ENCODE peak calls at places on chromosome 5, in four cellular contexts. W, F, V and O are unnamed samples.

GRCh38 chr5:108924457-108924961 is 176.8 kb downstream of the FER start:
- DNase-seq in W (no peak), F (no peak), V (no peak), O (no peak)

GRCh38 chr5:138622051-138622450 is 46.9 kb upstream of the HSPA9 start:
- DNase-seq in F (no peak), V (no peak), W (no peak), O (no peak)

GRCh38 chr5:178469975-178470692 is 120.1 kb downstream of the COL23A1 start:
- DNase-seq in V (peak; percentile 42), W (no peak), F (no peak), O (no peak)

GRCh38 chr5:87020099-87020934 is 247.4 kb upstream of the RASA1 start:
- DNase-seq in W (peak; percentile 24), F (peak; percentile 15), V (peak; percentile 7), O (peak; percentile 26)

GRCh38 chr5:35922468-35922867 is 16.0 kb downstream of the CAPSL start:
- DNase-seq in W (no peak), F (no peak), V (no peak), O (no peak)

GRCh38 chr5:10705736-10706135 is 55.3 kb downstream of the DAP start:
- DNase-seq in W (no peak), V (no peak), F (no peak), O (no peak)

GRCh38 chr5:67453526-67453925 is 256.9 kb upstream of the CD180 start:
- DNase-seq in W (no peak), F (no peak), V (no peak), O (no peak)

GRCh38 chr5:60248900-60249299 is 355.4 kb upstream of the PDE4D start:
- DNase-seq in F (no peak), W (no peak), V (no peak), O (no peak)

GRCh38 chr5:10482791-10483530 is 41.3 kb downstream of the ROPN1L start:
- DNase-seq in W (no peak), V (no peak), F (no peak), O (no peak)

GRCh38 chr5:141850183-141850768 is 27.9 kb downstream of the PCDH1 start:
- DNase-seq in W (peak; percentile 27), V (no peak), F (peak; percentile 20), O (peak; percentile 22)

GRCh38 chr5:126811515-126812198 is 34.7 kb downstream of the LMNB1 start:
- DNase-seq in W (no peak), F (peak; percentile 31), V (no peak), O (no peak)

GRCh38 chr5:144598451-144599068 is 427.9 kb downstream of the KCTD16 start:
- DNase-seq in W (no peak), F (no peak), V (peak; percentile 65), O (no peak)

GRCh38 chr5:143449772-143450171 is 46.3 kb upstream of the NR3C1 start:
- DNase-seq in V (no peak), F (no peak), W (no peak), O (no peak)

GRCh38 chr5:14034991-14035390 is 90.5 kb upstream of the DNAH5 start:
- DNase-seq in F (no peak), W (no peak), V (no peak), O (no peak)

GRCh38 chr5:73412597-73412988 is 36.0 kb downstream of the FOXD1 start:
- DNase-seq in F (peak; percentile 25), W (no peak), V (no peak), O (no peak)